ENCODE peak calls at places on chromosomes 3 and 15, in seven cellular contexts. P is H9, R is neuronal stem cell, E is mesenchymal stem cell, Q is IMR-90, K is mesendoderm, O is H1. L is an unnamed sample.

GRCh38 chr3:186110975-186111974 is 2.4 kb upstream of the ETV5 start:
- DNase-seq in P (no peak), R (no peak), E (peak; percentile 11), Q (no peak), K (no peak), O (no peak), L (no peak)

GRCh38 chr3:138842483-138843188 is 7.9 kb upstream of the PIK3CB start:
- DNase-seq in P (no peak), R (no peak), E (no peak), Q (no peak), K (no peak), O (no peak), L (peak; percentile 45)

GRCh38 chr3:126704494-126705214 is 614 bp downstream of the CHCHD6 start:
- DNase-seq in P (no peak), R (no peak), E (peak; percentile 12), Q (no peak), K (no peak), O (no peak), L (no peak)

GRCh38 chr3:189519458-189519857 is 111.7 kb upstream of the TP63 start:
- DNase-seq in P (no peak), R (no peak), E (no peak), Q (no peak), K (no peak), O (no peak), L (no peak)

GRCh38 chr3:4793311-4793710 is 185.9 kb upstream of the BHLHE40 start:
- DNase-seq in P (no peak), R (no peak), E (no peak), Q (no peak), K (no peak), O (no peak), L (no peak)

GRCh38 chr3:46378426-46378942 is 7.7 kb downstream of the CCR5 start:
- DNase-seq in P (peak; percentile 73), R (peak; percentile 39), E (peak; percentile 61), Q (peak; percentile 40), K (peak; percentile 78), O (peak; percentile 38), L (peak; percentile 73)

GRCh38 chr15:89021224-89021623 is 67.0 kb upstream of the ABHD2 start:
- DNase-seq in P (no peak), R (no peak), E (no peak), Q (no peak), K (no peak), O (no peak), L (no peak)

GRCh38 chr15:82571722-82572222 is 31.5 kb upstream of the RPS17 start:
- DNase-seq in P (peak; percentile 71), R (peak; percentile 43), E (peak; percentile 74), Q (peak; percentile 83), K (peak; percentile 87), O (peak; percentile 43), L (no peak)

GRCh38 chr3:182118081-182118480 is 406.4 kb downstream of the SOX2 start:
- DNase-seq in P (no peak), R (no peak), E (peak; percentile 21), Q (no peak), K (no peak), O (no peak), L (no peak)

GRCh38 chr15:71476823-71477222 is 333.5 kb upstream of the NR2E3 start:
- DNase-seq in P (no peak), R (no peak), E (no peak), Q (no peak), K (no peak), O (no peak), L (no peak)

GRCh38 chr3:126911162-126912026 is 71.5 kb upstream of the PLXNA1 start:
- DNase-seq in P (peak; percentile 50), R (no peak), E (peak; percentile 90), Q (peak; percentile 90), K (peak; percentile 90), O (peak; percentile 39), L (peak; percentile 78)

GRCh38 chr3:66431494-66431893 is 69.3 kb downstream of the LRIG1 start:
- DNase-seq in P (no peak), R (no peak), E (peak; percentile 52), Q (peak; percentile 95), K (no peak), O (no peak), L (no peak)

GRCh38 chr3:156614642-156615511 is 59.5 kb upstream of the TIPARP start:
- DNase-seq in P (no peak), R (no peak), E (no peak), Q (peak; percentile 27), K (peak; percentile 77), O (no peak), L (peak; percentile 92)

GRCh38 chr3:188432826-188433525 is 279.0 kb downstream of the LPP start:
- DNase-seq in P (no peak), R (no peak), E (peak; percentile 66), Q (peak; percentile 59), K (no peak), O (no peak), L (no peak)

GRCh38 chr3:46495901-46496456 is 1.8 kb upstream of the RTP3 start:
- DNase-seq in P (no peak), R (no peak), E (peak; percentile 92), Q (peak; percentile 95), K (peak; percentile 64), O (no peak), L (no peak)

GRCh38 chr3:58045084-58045483 is 36.9 kb downstream of the FLNB start:
- DNase-seq in P (no peak), R (no peak), E (no peak), Q (no peak), K (no peak), O (no peak), L (no peak)

GRCh38 chr3:58044656-58045055 is 36.4 kb downstream of the FLNB start:
- DNase-seq in P (no peak), R (no peak), E (peak; percentile 76), Q (peak; percentile 36), K (no peak), O (no peak), L (no peak)

GRCh38 chr3:58042947-58043707 is 34.9 kb downstream of the FLNB start:
- DNase-seq in P (no peak), R (no peak), E (no peak), Q (no peak), K (no peak), O (no peak), L (peak; percentile 44)

GRCh38 chr3:58041826-58042324 is 33.7 kb downstream of the FLNB start:
- DNase-seq in P (no peak), R (no peak), E (peak; percentile 80), Q (peak; percentile 90), K (no peak), O (no peak), L (peak; percentile 90)

DNA sequence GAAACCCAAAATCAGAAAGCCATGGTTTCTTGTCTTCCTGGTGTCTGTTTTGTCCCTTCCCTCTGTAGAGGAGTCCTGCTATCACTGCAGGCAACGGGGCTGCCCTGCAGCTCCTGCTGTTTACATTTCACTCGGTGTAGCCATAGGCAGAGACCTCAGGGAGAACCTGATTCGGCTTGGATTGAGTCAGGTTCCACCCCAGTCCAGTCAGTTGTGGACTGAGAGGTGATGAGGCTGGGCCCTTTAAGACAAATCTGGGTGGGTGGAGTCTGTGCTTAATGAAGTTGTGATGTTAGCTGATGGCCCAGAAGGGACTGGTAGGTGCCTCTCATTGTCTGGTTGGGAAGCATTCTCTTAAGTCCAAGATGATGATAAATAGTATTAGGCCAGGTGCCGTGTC is 35.7 kb downstream of the FLNB start:
- DNase-seq in P (no peak), R (no peak), E (peak; percentile 63), Q (peak; percentile 53), K (no peak), O (no peak), L (peak; percentile 53)
- H3K18ac ChIP-seq in P (no peak overlapping the region), R (no peak overlapping the region), E (no peak overlapping the region), Q (no peak overlapping the region), K (peak overlapping the region; percentile 25), O (no peak overlapping the region), L (peak overlapping the region; percentile 49)

GRCh38 chr3:159200176-159200575 is 398.3 kb downstream of the MFSD1 start:
- DNase-seq in P (no peak), R (no peak), E (peak; percentile 88), Q (no peak), K (peak; percentile 7), O (no peak), L (no peak)

GRCh38 chr3:159191454-159191853 is 389.6 kb downstream of the MFSD1 start:
- DNase-seq in P (no peak), R (no peak), E (peak; percentile 78), Q (no peak), K (peak; percentile 25), O (no peak), L (peak; percentile 31)

DNA sequence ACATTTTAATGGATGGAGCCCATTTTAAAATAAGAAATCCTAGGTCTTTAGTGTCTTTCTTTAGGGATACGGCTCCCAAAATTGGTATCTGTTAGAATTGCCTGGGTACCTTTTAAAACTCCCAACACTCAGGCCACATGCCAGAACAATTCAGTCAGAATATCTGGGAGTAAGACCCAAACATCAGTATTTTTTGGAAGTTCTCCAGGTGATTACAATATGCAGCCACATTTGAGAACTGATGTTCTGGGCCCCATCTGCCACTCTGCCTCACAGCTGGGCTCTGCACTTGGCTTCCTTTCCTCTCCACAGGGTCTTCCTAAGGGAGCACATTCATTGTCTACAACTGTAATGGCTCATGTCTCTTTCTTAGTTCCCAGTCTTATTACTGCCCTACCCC is 394.5 kb downstream of the MFSD1 start:
- DNase-seq in P (no peak), R (no peak), E (no peak), Q (no peak), K (no peak), O (no peak), L (no peak)
- H3K18ac ChIP-seq in P (no peak overlapping the region), R (no peak overlapping the region), E (no peak overlapping the region), Q (no peak overlapping the region), K (no peak overlapping the region), O (no peak overlapping the region), L (no peak overlapping the region)

GRCh38 chr3:100007313-100007712 is 107.0 kb downstream of the FILIP1L start:
- DNase-seq in P (no peak), R (no peak), E (no peak), Q (no peak), K (no peak), O (no peak), L (no peak)

GRCh38 chr3:100008081-100008698 is 106.1 kb downstream of the FILIP1L start:
- DNase-seq in P (no peak), R (no peak), E (no peak), Q (no peak), K (no peak), O (no peak), L (no peak)

GRCh38 chr3:100009285-100010086 is 104.8 kb downstream of the FILIP1L start:
- DNase-seq in P (no peak), R (no peak), E (peak; percentile 23), Q (no peak), K (no peak), O (no peak), L (no peak)

GRCh38 chr3:100006570-100007271 is 107.6 kb downstream of the FILIP1L start:
- DNase-seq in P (no peak), R (no peak), E (peak; percentile 69), Q (peak; percentile 60), K (peak; percentile 42), O (no peak), L (peak; percentile 43)

DNA sequence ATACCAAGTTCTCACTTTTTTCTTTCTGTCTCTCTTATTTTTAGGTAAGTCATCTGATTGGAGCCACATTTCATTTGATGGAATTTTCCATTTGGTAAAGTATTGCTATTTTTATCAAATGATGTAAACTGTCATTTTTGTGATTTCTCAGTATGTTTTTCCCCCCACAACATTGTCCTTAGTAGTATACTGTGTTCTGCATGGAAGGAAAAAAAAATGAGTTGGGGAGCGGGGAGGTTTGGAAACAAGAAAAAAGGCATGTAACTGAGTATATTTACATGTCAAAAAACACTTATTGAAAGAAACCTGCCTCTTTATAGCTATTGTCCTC is 104.2 kb downstream of the FILIP1L start:
- DNase-seq in P (no peak), R (no peak), E (no peak), Q (no peak), K (no peak), O (no peak), L (no peak)
- H3K18ac ChIP-seq in P (no peak overlapping the region), R (no peak overlapping the region), E (no peak overlapping the region), Q (no peak overlapping the region), K (no peak overlapping the region), O (no peak overlapping the region), L (no peak overlapping the region)

GRCh38 chr3:81962396-81962795 is 201.0 kb upstream of the GBE1 start:
- DNase-seq in P (no peak), R (no peak), E (no peak), Q (no peak), K (no peak), O (no peak), L (no peak)
- H3K18ac ChIP-seq in P (no peak overlapping the region), R (no peak overlapping the region), E (no peak overlapping the region), Q (no peak overlapping the region), K (no peak overlapping the region), O (no peak overlapping the region), L (no peak overlapping the region)